ENCODE peak calls at places on chromosome 14, in four cellular contexts. L, T, X and A are unnamed samples.
A peak's percentile ranks its signal among the peaks of the same experiment; 100 is the strongest.

GRCh38 chr14:100022772-100023451 is 42.3 kb upstream of the EVL start:
- DNase-seq in L (no peak), X (no peak), T (peak; percentile 87), A (peak; percentile 27)

GRCh38 chr14:103329421-103330347 is 4.4 kb upstream of the EIF5 start:
- DNase-seq in L (no peak), X (peak; percentile 35), T (no peak), A (peak; percentile 81)

GRCh38 chr14:102394717-102395378 is 32.1 kb downstream of the TECPR2 start:
- DNase-seq in T (no peak), X (no peak), L (no peak), A (no peak)

GRCh38 chr14:93909429-93910128 is 17.6 kb upstream of the FAM181A start:
- DNase-seq in X (no peak), T (no peak), L (no peak), A (no peak)

GRCh38 chr14:72961579-72962335 is 35.5 kb downstream of the DCAF4 start:
- DNase-seq in T (no peak), L (no peak), X (peak; percentile 93), A (peak; percentile 88)

GRCh38 chr14:95488376-95489162 is 27.9 kb downstream of the SYNE3 start:
- DNase-seq in X (no peak), L (no peak), T (peak; percentile 93), A (no peak)

GRCh38 chr14:64992328-64992885 is 5.7 kb downstream of the FNTB start:
- DNase-seq in T (no peak), L (no peak), X (no peak), A (no peak)

GRCh38 chr14:65170768-65171251 is 68.5 kb upstream of the MAX start:
- DNase-seq in T (no peak), L (peak; percentile 70), X (peak; percentile 76), A (peak; percentile 55)

GRCh38 chr14:89544636-89545301 is 127.7 kb upstream of the FOXN3 start:
- DNase-seq in L (no peak), T (no peak), X (peak; percentile 65), A (peak; percentile 88)

GRCh38 chr14:34466691-34467090 is 4.7 kb upstream of the SPTSSA start:
- DNase-seq in L (no peak), T (no peak), X (no peak), A (no peak)

GRCh38 chr14:101200008-101200649 is 296.6 kb upstream of the RTL1 start:
- DNase-seq in L (no peak), X (no peak), T (no peak), A (no peak)

GRCh38 chr14:91126761-91127160 is 12.9 kb downstream of the DGLUCY start:
- DNase-seq in T (no peak), X (no peak), L (no peak), A (no peak)

GRCh38 chr14:81427348-81428058 is 27.4 kb upstream of the STON2 start:
- DNase-seq in L (no peak), T (peak; percentile 58), X (peak; percentile 11), A (peak; percentile 10)
- H3K4me3 ChIP-seq in L (no peak overlapping the region), T (peak overlapping the region; percentile 4), X (no peak overlapping the region), A (no peak overlapping the region)

DNA sequence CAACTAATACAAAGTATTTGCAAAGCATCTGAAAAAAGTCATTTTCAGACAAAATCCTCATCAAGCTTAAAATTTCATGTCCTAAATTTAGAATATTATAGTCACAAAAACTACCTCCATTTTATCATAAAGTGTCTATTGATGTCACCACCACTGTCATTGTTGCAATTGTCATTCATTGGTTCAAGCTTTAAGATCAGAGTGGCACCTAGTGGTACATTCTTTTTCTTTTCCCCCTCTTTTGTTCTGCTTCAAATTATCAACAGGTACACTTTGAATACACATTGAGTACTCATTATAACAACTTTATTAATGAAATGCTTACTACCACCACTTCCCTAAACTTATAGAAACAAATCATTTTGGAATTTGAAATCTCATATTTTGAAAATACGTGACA is 379.8 kb downstream of the SEC23A start:
- DNase-seq in T (no peak), X (no peak), L (no peak), A (no peak)
- TF ChIP-seq CTCF in T (no peak), X (no peak), L (no peak), A (no peak)

GRCh38 chr14:45094275-45094674 is 10.4 kb downstream of the PRPF39 start:
- DNase-seq in L (no peak), X (no peak), T (no peak), A (no peak)
- H3K4me3 ChIP-seq in L (no peak overlapping the region), X (no peak overlapping the region), T (no peak overlapping the region), A (no peak overlapping the region)

GRCh38 chr14:36344211-36344610 is 23.8 kb upstream of the MBIP start:
- DNase-seq in L (no peak), X (no peak), T (no peak), A (no peak)
- TF ChIP-seq CTCF in L (no peak), X (no peak), T (no peak), A (no peak)

DNA sequence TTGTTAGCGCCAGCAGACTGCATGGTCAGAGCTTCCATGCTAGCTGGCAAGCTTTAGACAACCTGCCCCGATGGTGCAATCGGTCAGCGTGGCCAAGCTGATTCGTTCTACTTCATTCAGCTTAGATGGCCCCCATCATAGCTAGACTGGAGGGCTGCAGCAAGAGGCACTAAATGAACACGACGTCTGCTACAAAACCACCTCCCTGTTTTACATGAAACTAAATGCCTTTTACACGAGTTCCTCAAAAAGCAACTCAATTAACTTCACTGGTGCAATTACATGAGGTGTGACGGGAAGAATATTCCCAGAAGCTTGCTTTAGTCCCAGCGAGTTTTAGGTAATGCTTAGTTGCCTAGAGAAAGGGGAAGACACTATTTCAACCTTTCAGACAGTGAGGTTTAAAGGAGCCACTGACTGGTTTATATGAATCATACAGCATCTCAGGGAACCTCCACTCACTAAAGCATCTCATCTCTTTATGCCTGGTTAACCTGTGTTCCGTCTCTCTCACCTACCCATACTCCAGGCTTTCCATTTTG is 8.4 kb downstream of the NIN start:
- DNase-seq in T (peak; percentile 20), X (no peak), L (no peak), A (no peak)
- H3K4me3 ChIP-seq in T (peak overlapping the region; percentile 5), X (no peak overlapping the region), L (no peak overlapping the region), A (no peak overlapping the region)